ENCODE peak calls at places on chromosomes 3 and 15, in nine cellular contexts. S, M, O, Y, U, J, G, K and L are unnamed samples.
A peak's percentile ranks its signal among the peaks of the same experiment; 100 is the strongest.

GRCh38 chr3:126268866-126269265 is 88.3 kb downstream of the KLF15 start:
- DNase-seq in O (no peak), U (no peak), M (no peak), J (no peak), S (no peak), K (no peak), Y (no peak), G (no peak), L (no peak)

GRCh38 chr15:71328453-71328852 is 213.2 kb downstream of the THSD4 start:
- DNase-seq in U (no peak), S (no peak), K (no peak), O (no peak), M (no peak), J (no peak), Y (no peak), G (peak; percentile 2), L (no peak)

GRCh38 chr3:178325330-178325729 is 210.9 kb upstream of the KCNMB2 start:
- DNase-seq in G (no peak), U (no peak), J (peak; percentile 14), O (no peak), Y (no peak), S (peak; percentile 69), M (peak; percentile 59), K (no peak), L (no peak)

GRCh38 chr3:156174229-156174847 is 54.0 kb downstream of the KCNAB1 start:
- DNase-seq in K (no peak), U (no peak), M (peak; percentile 71), S (peak; percentile 54), Y (no peak), O (no peak), G (no peak), J (peak; percentile 19), L (no peak)

GRCh38 chr3:51982352-51982837 is 940 bp upstream of the ACY1 start:
- DNase-seq in O (peak; percentile 46), J (no peak), S (no peak), Y (no peak), M (peak; percentile 59), G (no peak), U (no peak), K (no peak), L (no peak)

GRCh38 chr3:187807086-187807862 is 62.0 kb upstream of the BCL6 start:
- DNase-seq in U (no peak), O (no peak), S (no peak), G (no peak), K (no peak), J (no peak), Y (no peak), M (peak; percentile 92), L (no peak)

GRCh38 chr3:15287565-15288330 is 44.6 kb downstream of the SH3BP5 start:
- DNase-seq in Y (peak; percentile 54), G (peak; percentile 96), S (no peak), J (peak; percentile 60), M (peak; percentile 89), U (no peak), O (peak; percentile 72), K (peak; percentile 78), L (no peak)

GRCh38 chr3:31232049-31233040 is 300.4 kb upstream of the STT3B start:
- DNase-seq in G (no peak), Y (no peak), M (peak; percentile 34), K (no peak), U (no peak), J (no peak), O (no peak), S (no peak), L (no peak)

GRCh38 chr3:83224101-83224868 is 1462.8 kb upstream of the GBE1 start:
- DNase-seq in G (no peak), S (no peak), O (no peak), U (no peak), K (no peak), M (no peak), Y (no peak), J (no peak), L (no peak)

GRCh38 chr3:16875876-16876575 is 8.7 kb upstream of the PLCL2 start:
- DNase-seq in M (no peak), J (no peak), Y (no peak), O (no peak), K (no peak), U (no peak), G (no peak), S (no peak), L (no peak)

GRCh38 chr15:74062671-74063070 is 19.7 kb downstream of the GOLGA6A start:
- DNase-seq in Y (no peak), S (no peak), M (no peak), J (no peak), U (no peak), O (no peak), G (no peak), K (no peak), L (peak; percentile 32)

GRCh38 chr3:127674793-127675189 is 2.0 kb downstream of the ABTB1 start:
- DNase-seq in S (no peak), G (peak; percentile 47), U (no peak), J (no peak), M (no peak), K (no peak), Y (peak; percentile 21), O (no peak), L (peak; percentile 58)

GRCh38 chr3:43559961-43560360 is 61.9 kb downstream of the ANO10 start:
- DNase-seq in K (no peak), Y (no peak), S (no peak), U (no peak), J (no peak), M (no peak), G (no peak), O (no peak), L (no peak)

GRCh38 chr3:172156309-172156998 is 117.1 kb downstream of the FNDC3B start:
- DNase-seq in Y (no peak), U (no peak), O (peak; percentile 46), G (no peak), K (no peak), M (peak; percentile 52), S (no peak), J (no peak), L (peak; percentile 82)

DNA sequence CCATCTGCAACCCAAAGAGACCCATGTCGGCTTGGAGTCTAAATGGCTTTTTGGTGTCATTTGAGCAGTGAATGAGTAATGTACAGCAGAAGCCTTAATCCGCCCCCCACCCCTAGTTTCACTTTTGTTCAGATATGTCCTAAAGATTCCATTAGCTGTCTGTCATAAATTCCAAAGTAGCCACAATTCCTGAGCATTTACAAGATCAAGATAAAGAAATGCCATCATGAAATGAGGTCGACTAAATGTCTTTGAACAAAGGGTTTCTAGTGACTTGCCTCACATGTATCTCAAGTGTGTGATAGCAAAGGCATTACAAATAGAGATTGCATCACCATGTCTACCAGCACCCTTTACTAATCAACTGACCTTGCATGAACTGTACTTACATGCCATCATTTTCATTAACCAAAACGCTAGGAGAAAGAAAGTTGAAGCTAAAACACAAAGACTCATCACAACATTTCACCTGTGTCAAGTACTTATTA is 123.8 kb upstream of the PHLDB2 start:
- DNase-seq in K (no peak), O (no peak), U (no peak), M (peak; percentile 79), J (peak; percentile 94), G (no peak), Y (no peak), S (peak; percentile 45), L (no peak)
- H3K4me1 ChIP-seq in K (peaks cover 12% of the 10 kb centered on the region), O (peaks cover 17% of the 10 kb centered on the region), U (no peaks in the 10 kb centered on the region), M (peaks cover 59% of the 10 kb centered on the region), J (peaks cover 57% of the 10 kb centered on the region), G (no peaks in the 10 kb centered on the region), Y (peaks cover 14% of the 10 kb centered on the region), S (no peaks in the 10 kb centered on the region), L (peaks cover 23% of the 10 kb centered on the region)

GRCh38 chr3:71580636-71581215 is 2.8 kb downstream of the FOXP1 start:
- DNase-seq in M (peak; percentile 19), J (peak; percentile 20), G (no peak), O (no peak), U (no peak), K (no peak), Y (no peak), S (no peak), L (no peak)
- H3K27ac ChIP-seq in M (peak overlapping the region; percentile 81), J (no peak overlapping the region), G (peak overlapping the region; percentile 97), O (peak overlapping the region; percentile 93), U (no peak overlapping the region), K (peak overlapping the region; percentile 30), Y (peak overlapping the region; percentile 100), S (no peak overlapping the region), L (no peak overlapping the region)

GRCh38 chr15:86872782-86873181 is 793.1 kb downstream of the AGBL1 start:
- DNase-seq in U (no peak), K (no peak), M (no peak), Y (no peak), G (no peak), S (no peak), O (no peak), J (no peak), L (no peak)
- H3K4me1 ChIP-seq in U (no peaks in the 10 kb centered on the region), K (peaks cover 6% of the 10 kb centered on the region), M (no peaks in the 10 kb centered on the region), Y (no peaks in the 10 kb centered on the region), G (no peaks in the 10 kb centered on the region), S (no peaks in the 10 kb centered on the region), O (no peaks in the 10 kb centered on the region), J (no peaks in the 10 kb centered on the region), L (no peaks in the 10 kb centered on the region)

GRCh38 chr3:100075163-100075562 is 39.1 kb downstream of the FILIP1L start:
- DNase-seq in S (no peak), O (no peak), K (no peak), Y (no peak), U (no peak), G (no peak), M (no peak), J (no peak), L (no peak)

GRCh38 chr3:100073555-100074307 is 40.6 kb downstream of the FILIP1L start:
- DNase-seq in K (peak; percentile 19), S (peak; percentile 29), O (no peak), Y (peak; percentile 61), U (no peak), M (no peak), J (peak; percentile 88), G (no peak), L (peak; percentile 54)

GRCh38 chr3:100076544-100077529 is 37.5 kb downstream of the FILIP1L start:
- DNase-seq in G (no peak), O (no peak), J (no peak), M (no peak), S (no peak), K (no peak), Y (no peak), U (no peak), L (no peak)

GRCh38 chr3:100073049-100073422 is 41.3 kb downstream of the FILIP1L start:
- DNase-seq in J (no peak), U (no peak), K (no peak), M (no peak), G (no peak), S (no peak), Y (no peak), O (no peak), L (no peak)

DNA sequence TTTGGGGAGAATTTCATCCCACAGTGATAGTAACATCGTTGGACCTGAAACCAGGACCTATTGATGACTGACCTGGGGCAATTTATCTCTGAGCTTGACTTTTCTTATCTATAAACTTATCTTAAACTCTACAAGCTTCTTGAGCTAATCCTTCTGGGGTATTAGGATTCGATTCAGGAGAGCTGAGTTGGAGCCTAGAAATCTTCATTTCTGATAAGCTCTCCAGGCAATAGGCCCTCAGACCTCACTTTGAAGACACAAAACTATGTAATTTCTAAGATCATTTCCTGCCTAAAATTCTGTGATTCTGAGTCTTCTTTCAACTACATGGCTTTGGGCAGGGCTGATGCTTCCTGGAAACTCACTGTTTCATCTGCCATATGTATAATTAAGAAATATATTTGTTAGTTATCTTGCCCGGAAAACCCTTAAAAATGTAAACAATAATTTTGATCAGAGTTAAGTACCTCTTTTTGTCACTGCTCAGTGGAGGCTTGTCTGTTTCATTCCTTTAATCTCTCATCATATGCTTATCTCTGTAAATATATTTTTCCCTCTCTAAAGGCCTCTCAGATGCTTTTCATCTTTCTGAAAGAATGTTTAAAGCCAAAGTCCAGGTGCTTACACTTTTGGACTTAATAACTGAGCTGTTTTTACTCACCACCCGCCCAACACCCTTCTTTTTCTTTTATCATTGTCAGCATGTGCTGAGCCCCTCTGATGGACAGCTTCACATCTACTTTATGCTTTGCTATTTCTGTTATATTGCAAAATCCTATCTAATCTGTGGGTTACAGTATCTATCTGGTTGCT is 38.4 kb downstream of the FILIP1L start:
- DNase-seq in S (no peak), J (no peak), O (no peak), G (no peak), Y (no peak), U (no peak), M (no peak), K (no peak), L (no peak)
- H3K27ac ChIP-seq in S (no peak overlapping the region), J (peak overlapping the region; percentile 22), O (peak overlapping the region; percentile 46), G (peak overlapping the region; percentile 79), Y (no peak overlapping the region), U (no peak overlapping the region), M (no peak overlapping the region), K (peak overlapping the region; percentile 49), L (peak overlapping the region; percentile 47)